ENCODE peak calls at places on chromosomes 4 and X, in six cellular contexts. J, H, X, A, P and R are unnamed samples.

GRCh38 chr4:151624606-151625565 is 135.9 kb downstream of the GATB start:
- DNase-seq in J (no peak), H (no peak), X (no peak), A (no peak), P (no peak), R (no peak)

GRCh38 chrX:45517090-45517973 is 316.7 kb upstream of the DIPK2B start:
- DNase-seq in J (no peak), H (no peak), X (no peak), A (no peak), P (no peak), R (no peak)

GRCh38 chr4:38180456-38180855 is 220.3 kb downstream of the PTTG2 start:
- DNase-seq in J (no peak), H (no peak), X (no peak), A (no peak), P (no peak), R (no peak)

GRCh38 chr4:113952452-113953029 is 26.9 kb downstream of the ARSJ start:
- DNase-seq in J (no peak), H (peak; percentile 27), X (no peak), A (peak; percentile 33), P (peak; percentile 42), R (peak; percentile 6)

GRCh38 chr4:26727849-26728248 is 132.8 kb upstream of the STIM2 start:
- DNase-seq in J (no peak), H (no peak), X (no peak), A (no peak), P (no peak), R (no peak)

GRCh38 chr4:140813804-140814203 is 57.6 kb upstream of the TBC1D9 start:
- DNase-seq in J (no peak), H (no peak), X (no peak), A (no peak), P (no peak), R (no peak)

GRCh38 chr4:2646386-2647149 is 109.6 kb downstream of the TNIP2 start:
- DNase-seq in J (no peak), H (no peak), X (peak; percentile 43), A (no peak), P (no peak), R (no peak)

GRCh38 chr4:102717448-102718092 is 43.2 kb downstream of the MANBA start:
- DNase-seq in J (no peak), H (no peak), X (no peak), A (no peak), P (no peak), R (no peak)

GRCh38 chr4:2218436-2218835 is 23.5 kb downstream of the HAUS3 start:
- DNase-seq in J (no peak), H (no peak), X (no peak), A (no peak), P (no peak), R (no peak)

GRCh38 chrX:132426695-132427281 is 62.0 kb downstream of the MBNL3 start:
- DNase-seq in J (no peak), H (no peak), X (no peak), A (no peak), P (no peak), R (no peak)

GRCh38 chr4:139329665-139330200 is 27.5 kb upstream of the NDUFC1 start:
- DNase-seq in J (no peak), H (no peak), X (no peak), A (no peak), P (no peak), R (no peak)

GRCh38 chrX:17741123-17741511 is 3.8 kb downstream of the SCML1 start:
- DNase-seq in J (no peak), H (no peak), X (no peak), A (no peak), P (no peak), R (no peak)

GRCh38 chr4:172127168-172127567 is 314.0 kb downstream of the GALNTL6 start:
- DNase-seq in J (no peak), H (no peak), X (no peak), A (no peak), P (no peak), R (no peak)

GRCh38 chr4:142565771-142566170 is 280.3 kb downstream of the INPP4B start:
- DNase-seq in J (no peak), H (peak; percentile 43), X (no peak), A (no peak), P (no peak), R (no peak)

GRCh38 chr4:85967872-85968271 is 392.0 kb downstream of the MAPK10 start:
- DNase-seq in J (no peak), H (no peak), X (no peak), A (no peak), P (no peak), R (no peak)

GRCh38 chrX:63424063-63424462 is 72.9 kb upstream of the SPIN4 start:
- DNase-seq in J (no peak), H (no peak), X (no peak), A (no peak), P (no peak), R (no peak)

GRCh38 chrX:44922980-44923379 is 50.0 kb downstream of the KDM6A start:
- DNase-seq in J (no peak), H (no peak), X (no peak), A (no peak), P (no peak), R (no peak)

GRCh38 chr4:3318561-3319021 is 25.8 kb downstream of the RGS12 start:
- DNase-seq in J (no peak), H (no peak), X (peak; percentile 51), A (no peak), P (no peak), R (no peak)

GRCh38 chr4:95107635-95108034 is 349.9 kb downstream of the BMPR1B start:
- DNase-seq in J (no peak), H (no peak), X (peak; percentile 84), A (no peak), P (no peak), R (no peak)

GRCh38 chr4:10108391-10108790 is 8.2 kb downstream of the WDR1 start:
- DNase-seq in J (no peak), H (no peak), X (no peak), A (no peak), P (no peak), R (no peak)

GRCh38 chr4:158805628-158806471 is 37.0 kb downstream of the FNIP2 start:
- DNase-seq in J (no peak), H (no peak), X (no peak), A (no peak), P (peak; percentile 88), R (no peak)

GRCh38 chr4:5710065-5710961 is 688 bp upstream of the EVC start:
- DNase-seq in J (peak; percentile 19), H (no peak), X (no peak), A (no peak), P (no peak), R (no peak)

GRCh38 chr4:52588097-52588496 is 71.0 kb downstream of the USP46 start:
- DNase-seq in J (no peak), H (peak; percentile 31), X (no peak), A (peak; percentile 43), P (no peak), R (no peak)

GRCh38 chr4:128635939-128636551 is 173.5 kb upstream of the JADE1 start:
- DNase-seq in J (no peak), H (no peak), X (no peak), A (no peak), P (no peak), R (no peak)

GRCh38 chr4:124144302-124144701 is 568.2 kb downstream of the ANKRD50 start:
- DNase-seq in J (no peak), H (no peak), X (no peak), A (no peak), P (peak; percentile 59), R (no peak)

GRCh38 chr4:112403072-112403945 is 106.1 kb downstream of the ALPK1 start:
- DNase-seq in J (no peak), H (no peak), X (no peak), A (no peak), P (no peak), R (no peak)

GRCh38 chr4:74755486-74755885 is 38.8 kb downstream of the BTC start:
- DNase-seq in J (no peak), H (no peak), X (no peak), A (no peak), P (peak; percentile 79), R (no peak)

GRCh38 chrX:125894947-125895346 is 271.1 kb downstream of the DCAF12L2 start:
- DNase-seq in J (no peak), H (no peak), X (no peak), A (no peak), P (no peak), R (no peak)

GRCh38 chr4:53635697-53636483 is 44.6 kb upstream of the LNX1 start:
- DNase-seq in J (no peak), H (no peak), X (no peak), A (no peak), P (no peak), R (no peak)

GRCh38 chr4:48228887-48229462 is 40.7 kb downstream of the TEC start:
- DNase-seq in J (no peak), H (no peak), X (no peak), A (no peak), P (no peak), R (no peak)

GRCh38 chr4:146545102-146545501 is 23.4 kb upstream of the SLC10A7 start:
- DNase-seq in J (no peak), H (no peak), X (no peak), A (peak; percentile 38), P (no peak), R (no peak)

GRCh38 chr4:118254368-118254767 is 98.4 kb downstream of the PRSS12 start:
- DNase-seq in J (no peak), H (no peak), X (no peak), A (no peak), P (no peak), R (no peak)